ENCODE peak calls at places on chromosomes 13 and 19, in four cellular contexts. C is K562, D is GM12878, L is HepG2. K is an unnamed sample.

GRCh38 chr13:97302611-97303010 is 80.5 kb downstream of the MBNL2 start:
- DNase-seq in D (no peak), C (no peak), L (no peak), K (no peak)

GRCh38 chr13:98507060-98507797 is 69.7 kb downstream of the STK24 start:
- DNase-seq in D (no peak), C (peak), L (peak), K (peak)

GRCh38 chr19:57813919-57814504 is 701 bp downstream of the ZNF552 start:
- DNase-seq in D (no peak), C (peak), L (peak), K (no peak)

GRCh38 chr13:28347456-28348371 is 147.2 kb downstream of the FLT1 start:
- DNase-seq in L (no peak), D (no peak), C (peak), K (no peak)

GRCh38 chr13:22726721-22727120 is 454.1 kb upstream of the SGCG start:
- DNase-seq in C (no peak), L (no peak), D (no peak), K (no peak)

GRCh38 chr13:105774739-105775460 is 760.6 kb downstream of the EFNB2 start:
- DNase-seq in C (no peak), D (no peak), L (peak), K (no peak)

GRCh38 chr13:43008591-43008990 is 14.8 kb upstream of the DNAJC15 start:
- DNase-seq in L (no peak), D (no peak), C (no peak), K (no peak)

GRCh38 chr19:47470447-47471195 is 1.1 kb downstream of the SLC8A2 start:
- DNase-seq in C (no peak), L (no peak), D (no peak), K (no peak)

GRCh38 chr19:2058570-2059421 is 7.8 kb upstream of the MKNK2 start:
- DNase-seq in D (no peak), L (no peak), C (no peak), K (no peak)

GRCh38 chr13:32585625-32586021 is 629 bp upstream of the PDS5B start:
- DNase-seq in L (no peak), C (no peak), D (no peak), K (no peak)

GRCh38 chr13:102903659-102904407 is 58.0 kb downstream of the ERCC5 start:
- DNase-seq in D (no peak), L (no peak), C (peak), K (no peak)

GRCh38 chr13:44765076-44765475 is 188.9 kb upstream of the TSC22D1 start:
- DNase-seq in C (no peak), D (no peak), L (peak), K (no peak)

GRCh38 chr19:50494186-50495019 is 16.6 kb downstream of the JOSD2 start:
- DNase-seq in C (no peak), D (no peak), L (no peak), K (no peak)

GRCh38 chr13:72643339-72643989 is 84.0 kb downstream of the MZT1 start:
- DNase-seq in C (peak), D (no peak), L (peak), K (no peak)

GRCh38 chr19:3094638-3095374 is 644 bp downstream of the GNA11 start:
- DNase-seq in L (no peak), C (no peak), D (no peak), K (no peak)

GRCh38 chr19:47444388-47444821 is 25.1 kb upstream of the MEIS3 start:
- DNase-seq in L (no peak), D (no peak), C (peak), K (peak)

GRCh38 chr13:58369941-58370340 is 738.4 kb downstream of the PCDH17 start:
- DNase-seq in D (no peak), L (no peak), C (no peak), K (no peak)
- TF ChIP-seq ATF2 in D (no peak), L (no peak), C (no peak), K (no peak)

GRCh38 chr19:34712606-34713261 is 21.3 kb upstream of the ZNF181 start:
- DNase-seq in L (peak), C (peak), D (peak), K (peak)
- TF ChIP-seq RFX5 in L (no peak), C (no peak), D (no peak), K (no peak)

GRCh38 chr19:4367336-4367723 is 24.0 kb downstream of the MPND start:
- DNase-seq in C (no peak), D (no peak), L (no peak), K (peak)

GRCh38 chr19:4367781-4368127 is 24.4 kb downstream of the MPND start:
- DNase-seq in C (no peak), L (no peak), D (no peak), K (peak)

GRCh38 chr19:4366666-4367335 is 23.4 kb downstream of the MPND start:
- DNase-seq in L (no peak), D (no peak), C (no peak), K (no peak)

GRCh38 chr19:4369109-4369887 is 25.9 kb downstream of the MPND start:
- DNase-seq in C (no peak), D (peak), L (no peak), K (no peak)

GRCh38 chr19:4368128-4368820 is 24.9 kb downstream of the MPND start:
- DNase-seq in C (no peak), L (no peak), D (no peak), K (peak)
- TF ChIP-seq BRCA1 in C (no peak), L (no peak), D (no peak), K (no peak)

GRCh38 chr13:107209811-107210210 is 641.9 kb upstream of the ARGLU1 start:
- DNase-seq in C (no peak), L (no peak), D (no peak), K (no peak)
- TF ChIP-seq ATF2 in C (no peak), L (no peak), D (no peak), K (no peak)

GRCh38 chr13:25064396-25064795 is 31.5 kb upstream of the PABPC3 start:
- DNase-seq in D (no peak), C (no peak), L (no peak), K (no peak)

GRCh38 chr13:25062479-25062878 is 33.5 kb upstream of the PABPC3 start:
- DNase-seq in D (no peak), C (no peak), L (no peak), K (no peak)

GRCh38 chr13:25059166-25059565 is 36.8 kb upstream of the PABPC3 start:
- DNase-seq in D (no peak), C (no peak), L (no peak), K (no peak)

GRCh38 chr13:25059943-25060342 is 36.0 kb upstream of the PABPC3 start:
- DNase-seq in L (no peak), D (no peak), C (no peak), K (no peak)
- TF ChIP-seq RFX5 in L (no peak), D (no peak), C (no peak), K (no peak)